ENCODE peak calls at places on chromosomes 13 and 19, in four cellular contexts. I, P, K and V are unnamed samples.
A peak's percentile ranks its signal among the peaks of the same experiment; 100 is the strongest.

GRCh38 chr13:36026556-36026955 is 104.6 kb downstream of the DCLK1 start:
- DNase-seq in I (no peak), P (no peak), K (no peak), V (no peak)

GRCh38 chr13:43953370-43953769 is 73.7 kb downstream of the LACC1 start:
- DNase-seq in I (no peak), P (no peak), K (no peak), V (no peak)

GRCh38 chr13:107392205-107392604 is 823.1 kb downstream of the LIG4 start:
- DNase-seq in I (no peak), P (no peak), K (no peak), V (no peak)

GRCh38 chr13:76148926-76149325 is 512.8 kb downstream of the LMO7 start:
- DNase-seq in I (no peak), P (no peak), K (no peak), V (no peak)

GRCh38 chr13:30486230-30487074 is 20.7 kb upstream of the HMGB1 start:
- DNase-seq in I (no peak), P (peak; percentile 89), K (peak; percentile 64), V (no peak)

GRCh38 chr13:22173605-22174004 is 502.7 kb downstream of the FGF9 start:
- DNase-seq in I (no peak), P (no peak), K (no peak), V (no peak)

GRCh38 chr19:6723108-6723618 is 2.7 kb upstream of the C3 start:
- DNase-seq in I (peak; percentile 34), P (peak; percentile 78), K (peak; percentile 51), V (no peak)

GRCh38 chr13:54627973-54628372 is 1599.4 kb downstream of the OLFM4 start:
- DNase-seq in I (no peak), P (no peak), K (no peak), V (no peak)

GRCh38 chr13:108595416-108596257 is 33.8 kb upstream of the MYO16 start:
- DNase-seq in I (no peak), P (no peak), K (no peak), V (no peak)

GRCh38 chr19:57872450-57872849 is 16.4 kb downstream of the ZNF814 start:
- DNase-seq in I (no peak), P (no peak), K (no peak), V (peak; percentile 22)

GRCh38 chr19:16943942-16944625 is 55.3 kb downstream of the F2RL3 start:
- DNase-seq in I (no peak), P (no peak), K (no peak), V (no peak)

GRCh38 chr19:54431255-54431838 is 16.1 kb downstream of the TTYH1 start:
- DNase-seq in I (no peak), P (peak; percentile 98), K (no peak), V (no peak)

GRCh38 chr13:35164324-35164932 is 222.4 kb downstream of the NBEA start:
- DNase-seq in I (peak; percentile 44), P (no peak), K (no peak), V (peak; percentile 52)

GRCh38 chr13:87953381-87953780 is 282.2 kb downstream of the SLITRK5 start:
- DNase-seq in I (no peak), P (no peak), K (no peak), V (no peak)

GRCh38 chr13:27496006-27496405 is 45.6 kb upstream of the MTIF3 start:
- DNase-seq in I (no peak), P (no peak), K (no peak), V (no peak)

GRCh38 chr19:11090264-11091032 is 1.2 kb downstream of the LDLR start:
- DNase-seq in I (peak; percentile 99), P (peak; percentile 99), K (peak; percentile 98), V (peak; percentile 96)

GRCh38 chr19:31882709-31883108 is 462.7 kb upstream of the ZNF507 start:
- DNase-seq in I (no peak), P (no peak), K (no peak), V (no peak)

GRCh38 chr13:94224670-94225069 is 254.8 kb downstream of the DCT start:
- DNase-seq in I (peak; percentile 2), P (no peak), K (no peak), V (no peak)

GRCh38 chr19:35752746-35753350 is 4.0 kb downstream of the HSPB6 start:
- DNase-seq in I (no peak), P (no peak), K (no peak), V (no peak)

GRCh38 chr19:38617764-38618589 is at the start of gene MAP4K1:
- DNase-seq in I (peak; percentile 92), P (peak; percentile 35), K (no peak), V (no peak)

GRCh38 chr19:50330365-50331078 is 1.3 kb upstream of the KCNC3 start:
- DNase-seq in I (peak; percentile 79), P (peak; percentile 91), K (peak; percentile 43), V (peak; percentile 58)

GRCh38 chr19:28140201-28140600 is 1072.8 kb downstream of the UQCRFS1 start:
- DNase-seq in I (no peak), P (no peak), K (no peak), V (no peak)

GRCh38 chr19:57348136-57348535 is 2.9 kb upstream of the ZNF304 start:
- DNase-seq in I (no peak), P (no peak), K (no peak), V (no peak)

GRCh38 chr13:81171065-81171647 is 830.2 kb upstream of the SPRY2 start:
- DNase-seq in I (peak; percentile 31), P (no peak), K (no peak), V (peak; percentile 21)

GRCh38 chr13:45838171-45838745 is 13.3 kb downstream of the SIAH3 start:
- DNase-seq in I (no peak), P (no peak), K (no peak), V (no peak)

GRCh38 chr13:114038211-114038613 is 64.3 kb upstream of the C13orf46 start:
- DNase-seq in I (no peak), P (no peak), K (no peak), V (no peak)

GRCh38 chr19:49442354-49442753 is 1.0 kb upstream of the SLC17A7 start:
- DNase-seq in I (no peak), P (peak; percentile 34), K (peak; percentile 66), V (no peak)

GRCh38 chr13:60397693-60398437 is 845 bp downstream of the TDRD3 start:
- DNase-seq in I (peak; percentile 84), P (peak; percentile 68), K (peak; percentile 51), V (peak; percentile 76)

GRCh38 chr13:76965759-76966421 is 17.6 kb downstream of the ACOD1 start:
- DNase-seq in I (no peak), P (peak; percentile 30), K (peak; percentile 31), V (peak; percentile 16)

GRCh38 chr19:32469796-32470195 is 64.2 kb downstream of the DPY19L3 start:
- DNase-seq in I (no peak), P (no peak), K (no peak), V (no peak)

GRCh38 chr13:58032676-58033440 is 401.3 kb downstream of the PCDH17 start:
- DNase-seq in I (no peak), P (no peak), K (no peak), V (no peak)

DNA sequence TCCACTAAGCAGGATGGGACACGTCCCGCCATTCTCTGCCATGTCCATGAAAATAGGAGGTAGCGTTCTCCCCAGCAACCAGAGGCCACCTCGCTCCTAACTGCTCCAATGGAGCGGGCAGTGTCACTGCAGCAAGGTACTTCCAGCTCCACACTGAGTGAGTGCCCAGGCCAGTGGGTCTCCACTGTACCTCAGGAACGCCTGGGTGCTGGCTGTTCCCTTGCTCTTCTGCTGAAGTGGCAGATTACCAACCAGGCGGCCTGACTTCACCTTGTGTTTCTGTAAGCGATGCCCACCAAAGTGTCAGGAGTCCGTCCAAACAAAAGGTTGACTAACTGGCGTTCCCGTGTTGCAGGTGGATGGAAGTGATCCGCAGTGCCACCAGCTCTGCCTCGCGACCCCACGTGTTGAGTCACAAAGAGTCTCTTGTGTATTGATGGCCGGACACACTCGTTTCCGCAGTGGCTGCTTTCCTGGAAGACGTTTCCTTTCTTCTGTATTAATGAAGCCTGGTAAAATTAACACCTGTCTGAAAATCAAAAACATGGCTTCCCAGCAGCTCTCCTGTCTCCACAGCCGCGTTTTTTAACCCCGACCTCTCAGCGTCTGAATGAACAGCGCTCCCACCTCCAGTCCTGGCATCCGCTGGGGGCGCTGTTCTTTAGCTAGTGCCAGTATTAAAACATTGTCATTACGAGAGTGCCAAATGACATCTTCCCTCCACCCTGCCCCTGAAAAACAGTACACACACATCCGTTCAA is 128.8 kb downstream of the STK24 start:
- DNase-seq in I (peak; percentile 37), P (peak; percentile 57), K (no peak), V (peak; percentile 10)
- TF ChIP-seq POLR2A in I (no peak), P (no peak), K (no peak), V (no peak)

GRCh38 chr19:4012975-4013634 is 5.6 kb downstream of the PIAS4 start:
- DNase-seq in I (no peak), P (no peak), K (no peak), V (no peak)

GRCh38 chr19:4013886-4014540 is 6.5 kb downstream of the PIAS4 start:
- DNase-seq in I (no peak), P (no peak), K (no peak), V (no peak)

GRCh38 chr19:4009990-4010807 is 2.7 kb downstream of the PIAS4 start:
- DNase-seq in I (no peak), P (peak; percentile 70), K (no peak), V (no peak)

GRCh38 chr19:4010808-4011110 is 3.2 kb downstream of the PIAS4 start:
- DNase-seq in I (no peak), P (no peak), K (no peak), V (no peak)

GRCh38 chr19:4012092-4012974 is 4.8 kb downstream of the PIAS4 start:
- DNase-seq in I (no peak), P (peak; percentile 89), K (no peak), V (no peak)
- TF ChIP-seq POLR2A in I (no peak), P (peak; percentile 53), K (no peak), V (no peak)

GRCh38 chr19:18765224-18765623 is 25.9 kb downstream of the COMP start:
- DNase-seq in I (no peak), P (peak; percentile 64), K (no peak), V (no peak)
- TF ChIP-seq POLR2A in I (no peak), P (no peak), K (no peak), V (no peak)

GRCh38 chr19:2230029-2230531 is 6.0 kb downstream of the PLEKHJ1 start:
- DNase-seq in I (no peak), P (no peak), K (no peak), V (no peak)

GRCh38 chr19:2233601-2234280 is 2.4 kb downstream of the PLEKHJ1 start:
- DNase-seq in I (no peak), P (no peak), K (no peak), V (no peak)

GRCh38 chr19:2230807-2231533 is 5.2 kb downstream of the PLEKHJ1 start:
- DNase-seq in I (no peak), P (no peak), K (no peak), V (no peak)

GRCh38 chr19:2232286-2233151 is 3.6 kb downstream of the PLEKHJ1 start:
- DNase-seq in I (peak; percentile 47), P (no peak), K (no peak), V (no peak)

GRCh38 chr19:2231621-2232221 is 4.4 kb downstream of the PLEKHJ1 start:
- DNase-seq in I (peak; percentile 52), P (no peak), K (no peak), V (no peak)
- TF ChIP-seq POLR2A in I (peak; percentile 8), P (no peak), K (no peak), V (peak; percentile 25)

GRCh38 chr13:91351123-91351522 is 3.6 kb downstream of the MIR17HG start:
- DNase-seq in I (no peak), P (no peak), K (no peak), V (no peak)
- TF ChIP-seq POLR2A in I (no peak), P (no peak), K (no peak), V (no peak)

DNA sequence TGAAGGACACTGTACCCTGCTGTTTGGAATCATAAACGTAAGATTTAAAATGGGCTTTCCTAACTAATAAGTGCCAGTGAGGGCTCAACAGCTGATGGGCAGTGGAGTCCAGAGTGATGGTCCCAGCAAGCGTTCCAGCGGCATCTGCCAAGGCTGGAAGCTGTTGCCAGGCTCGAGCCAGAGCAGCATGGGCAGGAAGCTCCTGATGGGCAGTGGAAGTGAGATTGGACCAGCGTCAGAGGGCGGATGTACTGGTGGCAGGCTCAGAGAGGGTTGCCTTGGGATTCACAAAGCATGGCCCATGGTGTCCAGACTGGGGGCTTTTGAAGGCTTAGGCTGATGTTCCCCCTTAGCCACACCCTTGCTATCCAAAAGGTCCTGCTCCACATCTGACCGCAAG is 30.2 kb downstream of the COL4A2 start:
- DNase-seq in I (no peak), P (no peak), K (no peak), V (no peak)
- TF ChIP-seq POLR2A in I (no peak), P (no peak), K (no peak), V (no peak)